ENCODE peak calls at places on chromosome 9, in five cellular contexts. One of them, this sample, is unnamed. For H3K4me1, the result is how much of the 10 kb centered on the place peaks cover.

GRCh38 chr9:132631280-132631679 is 38.5 kb downstream of the DDX31 start:
- DNase-seq in ovary: no peak
- DNase-seq in IMR-90: peak
- DNase-seq in endodermal cell: no peak
- DNase-seq in colonic mucosa: no peak
- DNase-seq in this sample: peak

GRCh38 chr9:34651876-34652602 is at the start of gene IL11RA:
- DNase-seq in ovary: peak
- DNase-seq in IMR-90: peak
- DNase-seq in endodermal cell: peak
- DNase-seq in colonic mucosa: peak
- DNase-seq in this sample: peak

GRCh38 chr9:75039006-75039405 is 10.9 kb upstream of the CARNMT1 start:
- DNase-seq in ovary: no peak
- DNase-seq in IMR-90: peak
- DNase-seq in endodermal cell: no peak
- DNase-seq in colonic mucosa: no peak
- DNase-seq in this sample: no peak

GRCh38 chr9:995776-996175 is 19.3 kb downstream of the DMRT3 start:
- DNase-seq in ovary: no peak
- DNase-seq in IMR-90: peak
- DNase-seq in endodermal cell: no peak
- DNase-seq in colonic mucosa: no peak
- DNase-seq in this sample: peak

GRCh38 chr9:132609184-132609583 is 26.8 kb downstream of the BARHL1 start:
- DNase-seq in ovary: no peak
- DNase-seq in IMR-90: no peak
- DNase-seq in endodermal cell: peak
- DNase-seq in colonic mucosa: no peak
- DNase-seq in this sample: no peak

GRCh38 chr9:119458068-119458467 is 88.8 kb upstream of the BRINP1 start:
- DNase-seq in ovary: no peak
- DNase-seq in IMR-90: no peak
- DNase-seq in endodermal cell: no peak
- DNase-seq in colonic mucosa: no peak
- DNase-seq in this sample: no peak

GRCh38 chr9:93676310-93677054 is 100.1 kb downstream of the PHF2 start:
- DNase-seq in ovary: no peak
- DNase-seq in IMR-90: no peak
- DNase-seq in endodermal cell: peak
- DNase-seq in colonic mucosa: no peak
- DNase-seq in this sample: no peak

GRCh38 chr9:70475211-70475610 is 60.8 kb upstream of the KLF9 start:
- DNase-seq in ovary: no peak
- DNase-seq in IMR-90: no peak
- DNase-seq in endodermal cell: no peak
- DNase-seq in colonic mucosa: no peak
- DNase-seq in this sample: no peak

GRCh38 chr9:93193373-93193725 is 9.4 kb downstream of the WNK2 start:
- DNase-seq in ovary: no peak
- DNase-seq in IMR-90: no peak
- DNase-seq in endodermal cell: no peak
- DNase-seq in colonic mucosa: peak
- DNase-seq in this sample: peak

GRCh38 chr9:131732636-131733340 is 7.1 kb downstream of the RAPGEF1 start:
- DNase-seq in ovary: no peak
- DNase-seq in IMR-90: no peak
- DNase-seq in endodermal cell: peak
- DNase-seq in colonic mucosa: no peak
- DNase-seq in this sample: no peak

DNA sequence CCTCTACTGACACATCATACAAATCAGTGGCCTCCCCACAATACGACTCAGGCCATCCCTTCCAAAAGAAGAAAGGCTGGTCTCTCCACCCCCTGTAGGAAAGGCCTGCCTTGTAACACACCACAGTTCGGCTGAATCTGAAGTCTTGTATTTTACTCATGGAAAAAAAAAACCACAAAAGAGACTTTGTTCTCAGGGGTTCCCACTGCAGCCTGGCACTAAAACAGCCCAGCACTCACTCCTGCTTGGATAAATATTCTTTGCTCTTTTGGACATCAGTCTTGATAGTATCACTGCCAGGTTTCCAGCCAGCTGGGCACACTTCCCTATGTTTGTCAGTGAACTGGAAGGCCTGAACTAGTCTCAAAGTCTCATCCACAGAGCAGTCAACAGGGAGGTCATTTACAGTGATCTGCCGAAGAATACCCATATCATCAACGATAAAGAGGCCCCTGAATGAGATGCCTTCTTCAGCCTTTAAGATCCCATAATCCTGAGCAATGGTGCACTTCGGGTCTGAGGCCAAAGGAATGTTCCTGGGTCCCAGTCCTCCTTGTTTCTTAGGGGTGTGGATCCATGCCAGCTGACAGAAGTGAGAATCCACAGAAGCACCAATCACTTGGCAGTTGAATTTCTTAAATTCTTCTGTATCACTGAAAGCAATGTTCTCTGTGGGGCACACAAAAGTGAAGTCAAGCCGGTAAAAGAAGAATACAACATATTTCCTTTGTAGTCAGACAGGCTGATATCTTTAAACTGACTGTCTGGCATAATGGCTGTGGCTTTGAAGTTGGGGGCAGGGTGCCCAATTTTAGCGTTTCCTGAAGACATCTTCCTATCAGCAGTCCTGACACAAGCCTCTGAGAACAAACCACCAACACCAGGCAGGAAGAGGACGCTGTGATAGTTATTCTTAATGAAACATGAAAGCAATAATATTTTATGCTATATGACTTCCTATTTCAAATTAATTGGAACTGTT is 198.1 kb downstream of the LURAP1L start:
- DNase-seq in ovary: no peak
- DNase-seq in IMR-90: no peak
- DNase-seq in endodermal cell: no peak
- DNase-seq in colonic mucosa: no peak
- DNase-seq in this sample: no peak
- H3K27ac ChIP-seq in ovary: no peak
- H3K27ac ChIP-seq in IMR-90: no peak
- H3K27ac ChIP-seq in endodermal cell: peak
- H3K27ac ChIP-seq in colonic mucosa: no peak
- H3K27ac ChIP-seq in this sample: no peak

DNA sequence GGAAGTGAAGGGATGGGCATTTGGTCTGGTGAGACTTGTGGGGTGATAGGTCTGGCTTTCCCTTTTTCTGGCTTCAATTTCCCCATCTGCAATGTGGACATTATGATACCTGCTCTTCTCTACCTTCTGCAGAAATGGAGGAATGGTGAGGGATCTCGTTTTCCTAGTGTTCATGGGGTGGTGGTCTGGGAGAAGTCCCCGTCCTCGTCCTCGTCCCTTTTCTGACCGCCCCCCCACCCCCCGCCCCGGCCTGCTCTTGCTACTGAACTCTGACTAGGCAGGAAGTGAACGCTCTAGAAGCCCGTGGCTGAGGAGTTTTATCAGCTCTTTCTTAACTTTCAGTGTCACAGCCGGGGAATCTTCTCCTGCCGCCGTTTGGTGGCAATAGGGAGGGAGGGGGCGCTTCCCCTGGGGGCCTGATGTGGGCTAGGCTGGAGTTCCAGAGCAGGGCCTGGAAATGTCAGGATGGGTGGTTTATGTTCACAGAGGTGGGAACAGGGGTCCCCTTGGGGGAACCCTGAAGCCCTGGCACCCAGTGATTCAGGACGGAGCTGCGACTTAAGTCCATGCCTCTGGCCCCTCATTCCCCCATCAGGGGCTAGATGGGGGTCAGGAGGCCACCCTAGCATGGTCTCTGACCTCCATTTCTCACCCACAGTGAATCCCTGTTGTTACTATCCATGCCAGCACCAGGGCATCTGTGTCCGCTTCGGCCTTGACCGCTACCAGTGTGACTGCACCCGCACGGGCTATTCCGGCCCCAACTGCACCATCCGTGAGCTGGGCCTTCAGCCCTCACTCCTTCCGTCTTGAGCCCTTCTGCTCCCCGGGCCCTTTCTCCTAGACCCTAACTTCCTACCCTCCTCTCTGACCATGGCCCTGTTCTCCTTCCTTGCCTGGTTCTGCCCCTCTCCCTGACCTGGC is 6.7 kb downstream of the PTGS1 start:
- DNase-seq in ovary: no peak
- DNase-seq in IMR-90: peak
- DNase-seq in endodermal cell: no peak
- DNase-seq in colonic mucosa: no peak
- DNase-seq in this sample: no peak
- H3K4me1 ChIP-seq in ovary: under half
- H3K4me1 ChIP-seq in IMR-90: under half
- H3K4me1 ChIP-seq in endodermal cell: under half
- H3K4me1 ChIP-seq in colonic mucosa: under half
- H3K4me1 ChIP-seq in this sample: under half

GRCh38 chr9:127816362-127816725 is 13.7 kb downstream of the FPGS start:
- DNase-seq in ovary: peak
- DNase-seq in IMR-90: no peak
- DNase-seq in endodermal cell: no peak
- DNase-seq in colonic mucosa: no peak
- DNase-seq in this sample: no peak

GRCh38 chr9:127814619-127815511 is 12.2 kb downstream of the FPGS start:
- DNase-seq in ovary: no peak
- DNase-seq in IMR-90: no peak
- DNase-seq in endodermal cell: peak
- DNase-seq in colonic mucosa: no peak
- DNase-seq in this sample: no peak

GRCh38 chr9:127816728-127817127 is 14.0 kb downstream of the FPGS start:
- DNase-seq in ovary: no peak
- DNase-seq in IMR-90: no peak
- DNase-seq in endodermal cell: peak
- DNase-seq in colonic mucosa: no peak
- DNase-seq in this sample: no peak

GRCh38 chr9:127813739-127814226 is 11.1 kb downstream of the FPGS start:
- DNase-seq in ovary: peak
- DNase-seq in IMR-90: no peak
- DNase-seq in endodermal cell: no peak
- DNase-seq in colonic mucosa: no peak
- DNase-seq in this sample: no peak

GRCh38 chr9:127815512-127816361 is 13.1 kb downstream of the FPGS start:
- DNase-seq in ovary: peak
- DNase-seq in IMR-90: no peak
- DNase-seq in endodermal cell: peak
- DNase-seq in colonic mucosa: no peak
- DNase-seq in this sample: no peak
- H3K27ac ChIP-seq in ovary: no peak
- H3K27ac ChIP-seq in IMR-90: no peak
- H3K27ac ChIP-seq in endodermal cell: no peak
- H3K27ac ChIP-seq in colonic mucosa: no peak
- H3K27ac ChIP-seq in this sample: no peak

GRCh38 chr9:134660407-134660806 is 18.8 kb downstream of the COL5A1 start:
- DNase-seq in ovary: no peak
- DNase-seq in IMR-90: no peak
- DNase-seq in endodermal cell: peak
- DNase-seq in colonic mucosa: no peak
- DNase-seq in this sample: no peak

GRCh38 chr9:134662143-134662876 is 20.7 kb downstream of the COL5A1 start:
- DNase-seq in ovary: no peak
- DNase-seq in IMR-90: peak
- DNase-seq in endodermal cell: no peak
- DNase-seq in colonic mucosa: peak
- DNase-seq in this sample: peak

GRCh38 chr9:134661791-134662142 is 20.2 kb downstream of the COL5A1 start:
- DNase-seq in ovary: no peak
- DNase-seq in IMR-90: peak
- DNase-seq in endodermal cell: no peak
- DNase-seq in colonic mucosa: no peak
- DNase-seq in this sample: peak

GRCh38 chr9:134659688-134660131 is 18.1 kb downstream of the COL5A1 start:
- DNase-seq in ovary: no peak
- DNase-seq in IMR-90: no peak
- DNase-seq in endodermal cell: no peak
- DNase-seq in colonic mucosa: no peak
- DNase-seq in this sample: no peak

GRCh38 chr9:134661299-134661698 is 19.7 kb downstream of the COL5A1 start:
- DNase-seq in ovary: no peak
- DNase-seq in IMR-90: no peak
- DNase-seq in endodermal cell: no peak
- DNase-seq in colonic mucosa: no peak
- DNase-seq in this sample: no peak
- H3K4me1 ChIP-seq in ovary: under half
- H3K4me1 ChIP-seq in IMR-90: under half
- H3K4me1 ChIP-seq in endodermal cell: under half
- H3K4me1 ChIP-seq in colonic mucosa: under half
- H3K4me1 ChIP-seq in this sample: under half

GRCh38 chr9:89447416-89447815 is 50.5 kb downstream of the SEMA4D start:
- DNase-seq in ovary: no peak
- DNase-seq in IMR-90: no peak
- DNase-seq in endodermal cell: no peak
- DNase-seq in colonic mucosa: no peak
- DNase-seq in this sample: no peak
- H3K27ac ChIP-seq in ovary: no peak
- H3K27ac ChIP-seq in IMR-90: no peak
- H3K27ac ChIP-seq in endodermal cell: no peak
- H3K27ac ChIP-seq in colonic mucosa: no peak
- H3K27ac ChIP-seq in this sample: no peak

GRCh38 chr9:36143242-36143641 is 6.7 kb downstream of the GLIPR2 start:
- DNase-seq in ovary: no peak
- DNase-seq in IMR-90: no peak
- DNase-seq in endodermal cell: no peak
- DNase-seq in colonic mucosa: no peak
- DNase-seq in this sample: no peak

GRCh38 chr9:36142510-36143161 is 6.1 kb downstream of the GLIPR2 start:
- DNase-seq in ovary: no peak
- DNase-seq in IMR-90: no peak
- DNase-seq in endodermal cell: no peak
- DNase-seq in colonic mucosa: peak
- DNase-seq in this sample: no peak

GRCh38 chr9:36146666-36147065 is 10.1 kb downstream of the GLIPR2 start:
- DNase-seq in ovary: no peak
- DNase-seq in IMR-90: no peak
- DNase-seq in endodermal cell: no peak
- DNase-seq in colonic mucosa: no peak
- DNase-seq in this sample: no peak

GRCh38 chr9:36145970-36146369 is 9.4 kb downstream of the GLIPR2 start:
- DNase-seq in ovary: no peak
- DNase-seq in IMR-90: no peak
- DNase-seq in endodermal cell: no peak
- DNase-seq in colonic mucosa: no peak
- DNase-seq in this sample: no peak

GRCh38 chr9:36144322-36145206 is 8.0 kb downstream of the GLIPR2 start:
- DNase-seq in ovary: no peak
- DNase-seq in IMR-90: no peak
- DNase-seq in endodermal cell: no peak
- DNase-seq in colonic mucosa: no peak
- DNase-seq in this sample: no peak
- H3K4me1 ChIP-seq in ovary: under half
- H3K4me1 ChIP-seq in IMR-90: under half
- H3K4me1 ChIP-seq in endodermal cell: under half
- H3K4me1 ChIP-seq in colonic mucosa: under half
- H3K4me1 ChIP-seq in this sample: under half

GRCh38 chr9:96618209-96619108 is 1.2 kb downstream of the CDC14B start:
- DNase-seq in ovary: peak
- DNase-seq in IMR-90: peak
- DNase-seq in endodermal cell: peak
- DNase-seq in colonic mucosa: peak
- DNase-seq in this sample: peak
- H3K27ac ChIP-seq in ovary: no peak
- H3K27ac ChIP-seq in IMR-90: peak
- H3K27ac ChIP-seq in endodermal cell: no peak
- H3K27ac ChIP-seq in colonic mucosa: peak
- H3K27ac ChIP-seq in this sample: no peak